ENCODE peak calls at places on chromosome 13, in six cellular contexts. G is T-helper 22 cell; E is stimulated activated CD8-positive, alpha-beta memory T cell treated with anti-CD3 and anti-CD28 coated beads, Interleukin-4, amount 100 ng/mL, for 48 hours; X is fibroblast of the aortic adventitia; V is SK-N-SH; P is activated naive CD4-positive, alpha-beta T cell treated with anti-CD3 and anti-CD28 coated beads, Interleukin-2, amount 50 U/mL, for 72 hours. L is an unnamed sample.

GRCh38 chr13:91046715-91047327 is 300.7 kb upstream of the MIR17HG start:
- DNase-seq in G (no peak), E (no peak), X (no peak), V (no peak), P (no peak), L (no peak)

GRCh38 chr13:92224052-92224821 is 825.8 kb downstream of the GPC5 start:
- DNase-seq in G (no peak), E (no peak), X (peak), V (no peak), P (no peak), L (peak)

GRCh38 chr13:39189778-39190177 is 151.5 kb downstream of the NHLRC3 start:
- DNase-seq in G (no peak), E (no peak), X (no peak), V (no peak), P (no peak), L (no peak)

GRCh38 chr13:23953860-23954512 is 56.7 kb upstream of the C1QTNF9B start:
- DNase-seq in G (no peak), E (no peak), X (no peak), V (no peak), P (no peak), L (no peak)

GRCh38 chr13:113552079-113552478 is 32.5 kb upstream of the TFDP1 start:
- DNase-seq in G (no peak), E (no peak), X (no peak), V (no peak), P (no peak), L (no peak)

GRCh38 chr13:75353786-75354193 is 128.2 kb downstream of the TBC1D4 start:
- DNase-seq in G (no peak), E (no peak), X (peak), V (no peak), P (no peak), L (peak)

GRCh38 chr13:39455534-39456175 is 147.3 kb downstream of the LHFPL6 start:
- DNase-seq in G (no peak), E (no peak), X (no peak), V (peak), P (no peak), L (no peak)

GRCh38 chr13:50129923-50130685 is 114.9 kb downstream of the KCNRG start:
- DNase-seq in G (no peak), E (peak), X (peak), V (peak), P (no peak), L (peak)

GRCh38 chr13:49649244-49649962 is 21.1 kb downstream of the ARL11 start:
- DNase-seq in G (no peak), E (no peak), X (peak), V (no peak), P (no peak), L (peak)

GRCh38 chr13:83563499-83563898 is 318.8 kb downstream of the SLITRK1 start:
- DNase-seq in G (no peak), E (no peak), X (no peak), V (no peak), P (no peak), L (no peak)

GRCh38 chr13:30510091-30510490 is 44.4 kb upstream of the HMGB1 start:
- DNase-seq in G (no peak), E (no peak), X (no peak), V (no peak), P (no peak), L (no peak)

GRCh38 chr13:112056284-112056727 is 10.6 kb upstream of the SOX1 start:
- DNase-seq in G (no peak), E (no peak), X (no peak), V (peak), P (no peak), L (no peak)

GRCh38 chr13:52846567-52847321 is 1.7 kb downstream of the PCDH8 start:
- DNase-seq in G (no peak), E (peak), X (peak), V (peak), P (no peak), L (peak)

GRCh38 chr13:98576963-98577822 is at the start of gene STK24:
- DNase-seq in G (peak), E (peak), X (peak), V (peak), P (peak), L (peak)

L was measured in GM03348.